ENCODE peak calls at places on chromosomes 2 and 18, in four cellular contexts. One of them, this sample, is unnamed.

GRCh38 chr2:143068094-143068890 is 60.9 kb upstream of the ARHGAP15 start:
- DNase-seq in SK-N-SH: no peak
- DNase-seq in HCT116: no peak
- DNase-seq in transverse colon: no peak
- DNase-seq in this sample: no peak

GRCh38 chr2:118855451-118856279 is 8.2 kb upstream of the EN1 start:
- DNase-seq in SK-N-SH: peak; percentile 93
- DNase-seq in HCT116: peak; percentile 53
- DNase-seq in transverse colon: peak; percentile 81
- DNase-seq in this sample: peak; percentile 53

GRCh38 chr18:50507120-50507590 is 52.7 kb upstream of the MAPK4 start:
- DNase-seq in SK-N-SH: peak; percentile 61
- DNase-seq in HCT116: no peak
- DNase-seq in transverse colon: peak; percentile 46
- DNase-seq in this sample: peak; percentile 29

GRCh38 chr2:179822540-179822939 is 38.9 kb downstream of the ZNF385B start:
- DNase-seq in SK-N-SH: no peak
- DNase-seq in HCT116: no peak
- DNase-seq in transverse colon: no peak
- DNase-seq in this sample: no peak

GRCh38 chr2:18849841-18850578 is 260.6 kb upstream of the NT5C1B start:
- DNase-seq in SK-N-SH: no peak
- DNase-seq in HCT116: no peak
- DNase-seq in transverse colon: no peak
- DNase-seq in this sample: no peak

GRCh38 chr2:204265701-204266310 is 279.5 kb upstream of the PARD3B start:
- DNase-seq in SK-N-SH: no peak
- DNase-seq in HCT116: no peak
- DNase-seq in transverse colon: no peak
- DNase-seq in this sample: no peak

GRCh38 chr2:60888853-60889252 is 7.5 kb downstream of the REL start:
- DNase-seq in SK-N-SH: no peak
- DNase-seq in HCT116: no peak
- DNase-seq in transverse colon: no peak
- DNase-seq in this sample: no peak

GRCh38 chr2:102085238-102085637 is 57.3 kb upstream of the IL1R1 start:
- DNase-seq in SK-N-SH: no peak
- DNase-seq in HCT116: no peak
- DNase-seq in transverse colon: no peak
- DNase-seq in this sample: no peak

GRCh38 chr2:7670905-7671304 is 753.7 kb downstream of the RNF144A start:
- DNase-seq in SK-N-SH: no peak
- DNase-seq in HCT116: no peak
- DNase-seq in transverse colon: no peak
- DNase-seq in this sample: no peak

GRCh38 chr2:216583157-216583556 is 50.1 kb upstream of the IGFBP2 start:
- DNase-seq in SK-N-SH: no peak
- DNase-seq in HCT116: no peak
- DNase-seq in transverse colon: no peak
- DNase-seq in this sample: no peak

GRCh38 chr2:237501892-237502513 is 15.0 kb downstream of the MLPH start:
- DNase-seq in SK-N-SH: no peak
- DNase-seq in HCT116: no peak
- DNase-seq in transverse colon: no peak
- DNase-seq in this sample: no peak

GRCh38 chr2:211077216-211077764 is 520.9 kb downstream of the CPS1 start:
- DNase-seq in SK-N-SH: no peak
- DNase-seq in HCT116: no peak
- DNase-seq in transverse colon: no peak
- DNase-seq in this sample: no peak

GRCh38 chr2:52260904-52261303 is 1229.0 kb upstream of the NRXN1 start:
- DNase-seq in SK-N-SH: no peak
- DNase-seq in HCT116: no peak
- DNase-seq in transverse colon: no peak
- DNase-seq in this sample: no peak

GRCh38 chr2:95268208-95269035 is 5.8 kb upstream of the PROM2 start:
- DNase-seq in SK-N-SH: no peak
- DNase-seq in HCT116: no peak
- DNase-seq in transverse colon: no peak
- DNase-seq in this sample: no peak

GRCh38 chr2:121479882-121480522 is 50.7 kb upstream of the RNU4ATAC start:
- DNase-seq in SK-N-SH: peak; percentile 26
- DNase-seq in HCT116: no peak
- DNase-seq in transverse colon: peak; percentile 68
- DNase-seq in this sample: no peak

GRCh38 chr2:110647777-110648176 is 30.1 kb downstream of the BUB1 start:
- DNase-seq in SK-N-SH: no peak
- DNase-seq in HCT116: no peak
- DNase-seq in transverse colon: no peak
- DNase-seq in this sample: no peak

DNA sequence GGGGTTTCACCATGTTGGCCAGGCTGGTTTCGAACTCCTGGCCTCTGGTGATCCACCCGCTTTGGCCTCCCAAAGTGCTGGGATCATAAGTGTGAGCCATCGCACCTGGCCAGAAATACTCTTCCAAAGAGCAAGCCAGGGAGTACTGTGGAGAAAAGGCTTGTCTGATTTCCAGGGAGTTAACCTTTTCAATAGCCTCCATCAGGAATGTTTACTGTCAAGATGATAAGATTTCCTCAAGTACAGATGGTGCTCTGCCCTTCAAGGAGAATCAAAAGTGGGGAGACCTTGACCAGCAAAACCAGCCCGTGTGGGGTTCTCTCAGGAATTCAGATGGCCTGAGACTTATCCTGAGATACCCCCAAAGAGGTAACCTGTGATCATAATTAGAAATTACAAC is 237.2 kb downstream of the PRKCE start:
- DNase-seq in SK-N-SH: no peak
- DNase-seq in HCT116: no peak
- DNase-seq in transverse colon: no peak
- DNase-seq in this sample: no peak
- H3K27ac ChIP-seq in SK-N-SH: no peak overlapping the region
- H3K27ac ChIP-seq in HCT116: no peak overlapping the region
- H3K27ac ChIP-seq in transverse colon: peak overlapping the region; percentile 16
- H3K27ac ChIP-seq in this sample: no peak overlapping the region

DNA sequence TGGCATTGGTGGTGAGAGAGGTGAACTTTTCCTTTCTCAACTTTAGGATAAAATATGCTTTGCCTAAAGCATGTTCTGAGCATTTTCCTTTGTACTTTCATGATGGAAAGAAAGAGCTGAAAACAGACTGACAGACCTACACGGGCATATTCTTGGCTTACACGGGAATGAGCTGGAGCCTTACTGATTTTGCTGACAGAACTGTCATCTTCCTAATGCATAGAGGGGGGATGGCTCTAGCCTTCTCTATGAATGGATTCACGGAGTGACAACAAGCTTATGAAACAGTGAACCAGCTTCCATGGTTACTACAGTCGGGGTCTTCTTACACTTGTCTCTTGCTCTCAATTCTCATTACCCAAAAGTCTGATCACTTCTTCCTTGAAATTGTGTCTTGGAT is 32.2 kb downstream of the FSHR start:
- DNase-seq in SK-N-SH: no peak
- DNase-seq in HCT116: no peak
- DNase-seq in transverse colon: no peak
- DNase-seq in this sample: no peak
- TF ChIP-seq POLR2AphosphoS5 in SK-N-SH: no peak
- TF ChIP-seq POLR2AphosphoS5 in HCT116: no peak
- TF ChIP-seq POLR2AphosphoS5 in transverse colon: no peak
- TF ChIP-seq POLR2AphosphoS5 in this sample: no peak

DNA sequence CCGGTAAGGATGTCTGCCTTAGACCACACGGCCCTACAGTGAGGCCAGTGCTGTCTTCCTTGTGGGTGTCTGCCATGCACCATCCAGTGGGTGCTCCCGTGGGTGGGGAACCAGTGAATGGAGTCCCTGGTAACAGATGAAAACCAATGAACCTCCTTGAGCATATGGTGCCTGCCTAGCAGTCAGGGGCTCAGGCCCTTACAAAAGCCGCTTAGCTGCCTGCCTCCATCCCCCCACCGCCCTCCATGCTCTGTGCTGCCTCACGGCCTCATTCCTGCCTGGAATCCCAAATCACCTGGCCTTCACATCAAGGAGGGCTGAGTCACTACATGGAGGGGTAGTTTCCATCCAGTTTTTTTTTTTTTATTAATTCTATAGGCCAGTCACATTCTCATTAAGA is 30.8 kb upstream of the TRIB2 start:
- DNase-seq in SK-N-SH: no peak
- DNase-seq in HCT116: no peak
- DNase-seq in transverse colon: no peak
- DNase-seq in this sample: no peak
- H3K27ac ChIP-seq in SK-N-SH: no peak overlapping the region
- H3K27ac ChIP-seq in HCT116: no peak overlapping the region
- H3K27ac ChIP-seq in transverse colon: peak overlapping the region; percentile 78
- H3K27ac ChIP-seq in this sample: no peak overlapping the region

GRCh38 chr2:38129987-38130386 is 54.0 kb upstream of the CYP1B1 start:
- DNase-seq in SK-N-SH: no peak
- DNase-seq in HCT116: no peak
- DNase-seq in transverse colon: no peak
- DNase-seq in this sample: no peak
- TF ChIP-seq POLR2AphosphoS5 in SK-N-SH: no peak
- TF ChIP-seq POLR2AphosphoS5 in HCT116: no peak
- TF ChIP-seq POLR2AphosphoS5 in transverse colon: no peak
- TF ChIP-seq POLR2AphosphoS5 in this sample: no peak

GRCh38 chr2:218570850-218571249 is 2.2 kb downstream of the CNOT9 start:
- DNase-seq in SK-N-SH: no peak
- DNase-seq in HCT116: no peak
- DNase-seq in transverse colon: no peak
- DNase-seq in this sample: no peak
- H3K27ac ChIP-seq in SK-N-SH: peak overlapping the region; percentile 23
- H3K27ac ChIP-seq in HCT116: no peak overlapping the region
- H3K27ac ChIP-seq in transverse colon: no peak overlapping the region
- H3K27ac ChIP-seq in this sample: no peak overlapping the region

GRCh38 chr18:23227729-23228075 is 92.4 kb downstream of the CABLES1 start:
- DNase-seq in SK-N-SH: no peak
- DNase-seq in HCT116: no peak
- DNase-seq in transverse colon: no peak
- DNase-seq in this sample: no peak

GRCh38 chr18:23226930-23227728 is 91.8 kb downstream of the CABLES1 start:
- DNase-seq in SK-N-SH: no peak
- DNase-seq in HCT116: no peak
- DNase-seq in transverse colon: no peak
- DNase-seq in this sample: no peak

GRCh38 chr18:23229472-23229871 is 94.2 kb downstream of the CABLES1 start:
- DNase-seq in SK-N-SH: no peak
- DNase-seq in HCT116: no peak
- DNase-seq in transverse colon: no peak
- DNase-seq in this sample: no peak

GRCh38 chr18:23226386-23226785 is 91.1 kb downstream of the CABLES1 start:
- DNase-seq in SK-N-SH: no peak
- DNase-seq in HCT116: no peak
- DNase-seq in transverse colon: no peak
- DNase-seq in this sample: no peak

DNA sequence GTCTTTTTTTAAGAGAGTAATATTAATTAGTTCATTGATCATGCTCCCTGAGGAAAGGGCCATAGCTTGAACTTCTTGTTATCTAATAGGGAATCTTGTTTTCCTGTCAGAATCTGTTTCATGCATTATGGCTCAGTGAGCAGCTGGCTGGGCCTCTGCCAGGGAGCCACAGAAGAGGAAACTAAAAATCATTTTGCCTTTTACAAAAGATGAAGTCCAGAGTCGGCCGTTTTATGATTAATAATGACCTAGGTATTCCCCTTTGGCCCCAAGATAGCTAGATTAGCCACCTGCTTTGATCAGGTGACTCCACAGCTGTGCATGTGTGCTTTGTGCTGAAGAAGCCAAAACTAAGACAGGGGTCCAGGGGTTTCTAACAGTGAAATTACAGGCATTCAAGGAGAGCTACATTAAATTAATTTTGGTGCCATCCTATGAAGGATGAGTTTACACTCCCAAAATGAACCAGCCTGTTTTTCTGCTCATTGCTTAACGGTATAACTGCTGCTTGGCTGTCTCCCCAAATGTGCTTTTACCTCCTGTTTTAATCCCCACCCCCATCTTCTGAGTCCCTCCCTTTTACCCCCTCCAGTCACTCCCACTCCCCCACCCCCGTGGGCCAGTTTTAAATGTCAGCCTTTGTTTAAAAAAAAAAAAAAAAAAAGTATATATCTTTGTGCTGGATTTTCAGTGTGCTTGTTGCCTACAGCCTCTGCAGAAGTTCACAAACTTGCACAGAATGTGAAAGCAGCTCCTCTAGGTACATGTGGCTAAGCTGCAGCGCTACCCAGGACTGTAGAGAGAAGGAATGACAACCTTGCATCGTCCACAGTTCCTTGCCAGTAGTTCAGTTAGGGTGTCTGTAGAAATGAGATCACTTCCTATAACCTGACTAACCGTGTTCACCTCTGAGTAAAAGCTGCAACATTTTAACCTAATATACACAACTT is 93.1 kb downstream of the CABLES1 start:
- DNase-seq in SK-N-SH: no peak
- DNase-seq in HCT116: no peak
- DNase-seq in transverse colon: peak; percentile 31
- DNase-seq in this sample: no peak
- TF ChIP-seq POLR2AphosphoS5 in SK-N-SH: peak; percentile 28
- TF ChIP-seq POLR2AphosphoS5 in HCT116: no peak
- TF ChIP-seq POLR2AphosphoS5 in transverse colon: no peak
- TF ChIP-seq POLR2AphosphoS5 in this sample: no peak

GRCh38 chr2:17085803-17086202 is 420.2 kb upstream of the CYRIA start:
- DNase-seq in SK-N-SH: peak; percentile 26
- DNase-seq in HCT116: no peak
- DNase-seq in transverse colon: no peak
- DNase-seq in this sample: no peak

GRCh38 chr2:17084882-17085281 is 419.2 kb upstream of the CYRIA start:
- DNase-seq in SK-N-SH: peak; percentile 77
- DNase-seq in HCT116: no peak
- DNase-seq in transverse colon: no peak
- DNase-seq in this sample: no peak

GRCh38 chr2:17083902-17084301 is 418.3 kb upstream of the CYRIA start:
- DNase-seq in SK-N-SH: peak; percentile 50
- DNase-seq in HCT116: no peak
- DNase-seq in transverse colon: no peak
- DNase-seq in this sample: no peak

DNA sequence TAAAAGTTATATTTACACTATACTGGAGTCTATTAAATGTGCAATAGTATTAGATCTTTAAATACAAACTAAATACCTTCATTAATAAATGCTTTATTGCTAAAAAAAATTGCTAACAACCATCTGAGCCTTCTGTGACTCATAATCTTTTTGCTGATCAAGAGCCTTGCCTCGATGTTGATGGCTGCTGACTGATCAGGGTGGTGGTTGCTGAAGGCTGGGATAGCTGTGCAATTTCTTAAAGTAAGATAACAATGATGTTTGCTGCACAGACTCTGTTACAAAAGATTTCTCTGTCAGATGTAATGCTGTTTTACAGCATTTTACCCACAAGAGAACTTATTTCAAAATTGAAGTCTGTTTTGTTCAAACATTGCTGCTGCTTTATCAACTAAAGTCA is 421.4 kb upstream of the CYRIA start:
- DNase-seq in SK-N-SH: no peak
- DNase-seq in HCT116: no peak
- DNase-seq in transverse colon: no peak
- DNase-seq in this sample: no peak
- H3K27ac ChIP-seq in SK-N-SH: peak overlapping the region; percentile 98
- H3K27ac ChIP-seq in HCT116: no peak overlapping the region
- H3K27ac ChIP-seq in transverse colon: no peak overlapping the region
- H3K27ac ChIP-seq in this sample: no peak overlapping the region